ENCODE peak calls at places on chromosome X, in ten cellular contexts. One of them, this sample, is unnamed.

GRCh38 chrX:55007633-55008032 is 7.5 kb downstream of the APEX2 start:
- DNase-seq in sigmoid colon: no peak
- DNase-seq in body of pancreas: peak
- DNase-seq in lower leg skin: no peak
- DNase-seq in stomach: peak
- DNase-seq in prostate gland: no peak
- DNase-seq in HCT116: no peak
- DNase-seq in testis: no peak
- DNase-seq in tibial nerve: no peak
- DNase-seq in IMR-90: peak
- DNase-seq in this sample: peak

GRCh38 chrX:118847676-118848075 is 24.1 kb downstream of the ZCCHC12 start:
- DNase-seq in sigmoid colon: no peak
- DNase-seq in body of pancreas: no peak
- DNase-seq in lower leg skin: no peak
- DNase-seq in stomach: no peak
- DNase-seq in prostate gland: peak
- DNase-seq in HCT116: peak
- DNase-seq in testis: no peak
- DNase-seq in tibial nerve: no peak
- DNase-seq in IMR-90: peak
- DNase-seq in this sample: peak

GRCh38 chrX:68534696-68535095 is 35.8 kb downstream of the YIPF6 start:
- DNase-seq in sigmoid colon: no peak
- DNase-seq in body of pancreas: no peak
- DNase-seq in lower leg skin: no peak
- DNase-seq in stomach: no peak
- DNase-seq in prostate gland: no peak
- DNase-seq in HCT116: no peak
- DNase-seq in testis: no peak
- DNase-seq in tibial nerve: no peak
- DNase-seq in IMR-90: peak
- DNase-seq in this sample: no peak

GRCh38 chrX:139930923-139931645 is 1.8 kb downstream of the ATP11C start:
- DNase-seq in sigmoid colon: peak
- DNase-seq in body of pancreas: peak
- DNase-seq in lower leg skin: no peak
- DNase-seq in stomach: no peak
- DNase-seq in prostate gland: peak
- DNase-seq in HCT116: no peak
- DNase-seq in testis: peak
- DNase-seq in tibial nerve: no peak
- DNase-seq in IMR-90: no peak
- DNase-seq in this sample: peak

GRCh38 chrX:104370089-104370488 is 115.4 kb upstream of the ESX1 start:
- DNase-seq in sigmoid colon: no peak
- DNase-seq in body of pancreas: no peak
- DNase-seq in lower leg skin: peak
- DNase-seq in stomach: no peak
- DNase-seq in prostate gland: peak
- DNase-seq in HCT116: peak
- DNase-seq in testis: peak
- DNase-seq in tibial nerve: no peak
- DNase-seq in IMR-90: no peak
- DNase-seq in this sample: no peak

GRCh38 chrX:9466711-9467110 is 1.9 kb downstream of the TBL1X start:
- DNase-seq in sigmoid colon: no peak
- DNase-seq in body of pancreas: no peak
- DNase-seq in lower leg skin: no peak
- DNase-seq in stomach: no peak
- DNase-seq in prostate gland: no peak
- DNase-seq in HCT116: no peak
- DNase-seq in testis: no peak
- DNase-seq in tibial nerve: no peak
- DNase-seq in IMR-90: no peak
- DNase-seq in this sample: no peak

GRCh38 chrX:11768039-11768438 is 10.0 kb downstream of the MSL3 start:
- DNase-seq in sigmoid colon: no peak
- DNase-seq in body of pancreas: no peak
- DNase-seq in lower leg skin: no peak
- DNase-seq in stomach: no peak
- DNase-seq in prostate gland: no peak
- DNase-seq in HCT116: no peak
- DNase-seq in testis: no peak
- DNase-seq in tibial nerve: no peak
- DNase-seq in IMR-90: no peak
- DNase-seq in this sample: no peak

GRCh38 chrX:152915541-152916241 is 17.8 kb downstream of the ZNF185 start:
- DNase-seq in sigmoid colon: no peak
- DNase-seq in body of pancreas: no peak
- DNase-seq in lower leg skin: no peak
- DNase-seq in stomach: no peak
- DNase-seq in prostate gland: no peak
- DNase-seq in HCT116: peak
- DNase-seq in testis: peak
- DNase-seq in tibial nerve: no peak
- DNase-seq in IMR-90: peak
- DNase-seq in this sample: peak

GRCh38 chrX:45807572-45808425 is 607.1 kb upstream of the DIPK2B start:
- DNase-seq in sigmoid colon: no peak
- DNase-seq in body of pancreas: no peak
- DNase-seq in lower leg skin: no peak
- DNase-seq in stomach: no peak
- DNase-seq in prostate gland: no peak
- DNase-seq in HCT116: no peak
- DNase-seq in testis: no peak
- DNase-seq in tibial nerve: no peak
- DNase-seq in IMR-90: peak
- DNase-seq in this sample: no peak

GRCh38 chrX:9663216-9663615 is 102.4 kb downstream of the GPR143 start:
- DNase-seq in sigmoid colon: no peak
- DNase-seq in body of pancreas: no peak
- DNase-seq in lower leg skin: no peak
- DNase-seq in stomach: no peak
- DNase-seq in prostate gland: no peak
- DNase-seq in HCT116: no peak
- DNase-seq in testis: no peak
- DNase-seq in tibial nerve: no peak
- DNase-seq in IMR-90: no peak
- DNase-seq in this sample: no peak

GRCh38 chrX:120242807-120243206 is 7.8 kb upstream of the ZBTB33 start:
- DNase-seq in sigmoid colon: no peak
- DNase-seq in body of pancreas: no peak
- DNase-seq in lower leg skin: no peak
- DNase-seq in stomach: no peak
- DNase-seq in prostate gland: no peak
- DNase-seq in HCT116: no peak
- DNase-seq in testis: no peak
- DNase-seq in tibial nerve: no peak
- DNase-seq in IMR-90: no peak
- DNase-seq in this sample: peak

GRCh38 chrX:120250522-120251271 is at the start of gene ZBTB33:
- DNase-seq in sigmoid colon: peak
- DNase-seq in body of pancreas: peak
- DNase-seq in lower leg skin: peak
- DNase-seq in stomach: peak
- DNase-seq in prostate gland: peak
- DNase-seq in HCT116: peak
- DNase-seq in testis: peak
- DNase-seq in tibial nerve: peak
- DNase-seq in IMR-90: peak
- DNase-seq in this sample: peak

GRCh38 chrX:120238947-120239346 is 11.7 kb upstream of the ZBTB33 start:
- DNase-seq in sigmoid colon: no peak
- DNase-seq in body of pancreas: no peak
- DNase-seq in lower leg skin: no peak
- DNase-seq in stomach: no peak
- DNase-seq in prostate gland: no peak
- DNase-seq in HCT116: no peak
- DNase-seq in testis: no peak
- DNase-seq in tibial nerve: no peak
- DNase-seq in IMR-90: no peak
- DNase-seq in this sample: no peak

GRCh38 chrX:120244395-120244734 is 6.2 kb upstream of the ZBTB33 start:
- DNase-seq in sigmoid colon: no peak
- DNase-seq in body of pancreas: no peak
- DNase-seq in lower leg skin: no peak
- DNase-seq in stomach: no peak
- DNase-seq in prostate gland: no peak
- DNase-seq in HCT116: no peak
- DNase-seq in testis: no peak
- DNase-seq in tibial nerve: no peak
- DNase-seq in IMR-90: no peak
- DNase-seq in this sample: no peak

GRCh38 chrX:120244735-120245498 is 5.7 kb upstream of the ZBTB33 start:
- DNase-seq in sigmoid colon: peak
- DNase-seq in body of pancreas: peak
- DNase-seq in lower leg skin: peak
- DNase-seq in stomach: peak
- DNase-seq in prostate gland: peak
- DNase-seq in HCT116: peak
- DNase-seq in testis: peak
- DNase-seq in tibial nerve: peak
- DNase-seq in IMR-90: peak
- DNase-seq in this sample: peak
- TF ChIP-seq POLR2A in sigmoid colon: no peak
- TF ChIP-seq POLR2A in body of pancreas: no peak
- TF ChIP-seq POLR2A in lower leg skin: no peak
- TF ChIP-seq POLR2A in stomach: no peak
- TF ChIP-seq POLR2A in prostate gland: no peak
- TF ChIP-seq POLR2A in HCT116: no peak
- TF ChIP-seq POLR2A in testis: no peak
- TF ChIP-seq POLR2A in tibial nerve: no peak
- TF ChIP-seq POLR2A in IMR-90: no peak
- TF ChIP-seq POLR2A in this sample: peak

DNA sequence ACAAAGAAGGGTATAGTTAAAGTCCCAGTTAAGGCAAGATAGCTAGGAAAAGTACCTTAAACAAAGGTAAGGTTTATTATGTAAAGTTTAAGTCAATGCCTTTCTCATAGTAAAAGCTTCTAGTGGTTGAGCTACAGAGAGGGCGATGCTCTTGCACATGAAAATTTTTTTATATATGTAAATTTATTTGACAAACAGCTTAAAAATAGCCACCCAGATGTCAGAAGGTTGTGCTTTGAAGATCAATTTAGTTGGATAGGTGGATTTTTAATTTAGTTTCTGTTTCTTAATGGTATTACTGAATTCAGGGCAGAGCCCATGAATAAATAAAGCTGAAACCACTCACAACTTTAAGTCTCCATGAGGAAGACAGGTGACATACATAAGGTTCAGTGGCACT is 29.4 kb upstream of the PPP1R2C start:
- DNase-seq in sigmoid colon: no peak
- DNase-seq in body of pancreas: no peak
- DNase-seq in lower leg skin: no peak
- DNase-seq in stomach: no peak
- DNase-seq in prostate gland: no peak
- DNase-seq in HCT116: no peak
- DNase-seq in testis: no peak
- DNase-seq in tibial nerve: no peak
- DNase-seq in IMR-90: no peak
- DNase-seq in this sample: no peak
- TF ChIP-seq POLR2A in sigmoid colon: no peak
- TF ChIP-seq POLR2A in body of pancreas: no peak
- TF ChIP-seq POLR2A in lower leg skin: no peak
- TF ChIP-seq POLR2A in stomach: no peak
- TF ChIP-seq POLR2A in prostate gland: no peak
- TF ChIP-seq POLR2A in HCT116: no peak
- TF ChIP-seq POLR2A in testis: no peak
- TF ChIP-seq POLR2A in tibial nerve: no peak
- TF ChIP-seq POLR2A in IMR-90: no peak
- TF ChIP-seq POLR2A in this sample: no peak

GRCh38 chrX:2325076-2325784 is 175.5 kb downstream of the DHRSX start:
- DNase-seq in sigmoid colon: peak
- DNase-seq in body of pancreas: peak
- DNase-seq in lower leg skin: no peak
- DNase-seq in stomach: peak
- DNase-seq in prostate gland: peak
- DNase-seq in HCT116: no peak
- DNase-seq in testis: peak
- DNase-seq in tibial nerve: peak
- DNase-seq in IMR-90: peak
- DNase-seq in this sample: no peak
- TF ChIP-seq POLR2A in sigmoid colon: no peak
- TF ChIP-seq POLR2A in body of pancreas: no peak
- TF ChIP-seq POLR2A in lower leg skin: no peak
- TF ChIP-seq POLR2A in stomach: no peak
- TF ChIP-seq POLR2A in prostate gland: no peak
- TF ChIP-seq POLR2A in HCT116: no peak
- TF ChIP-seq POLR2A in testis: no peak
- TF ChIP-seq POLR2A in tibial nerve: no peak
- TF ChIP-seq POLR2A in IMR-90: no peak
- TF ChIP-seq POLR2A in this sample: no peak

GRCh38 chrX:130339408-130340222 is at the start of gene SLC25A14:
- DNase-seq in sigmoid colon: peak
- DNase-seq in body of pancreas: peak
- DNase-seq in lower leg skin: peak
- DNase-seq in stomach: peak
- DNase-seq in prostate gland: peak
- DNase-seq in HCT116: peak
- DNase-seq in testis: peak
- DNase-seq in tibial nerve: peak
- DNase-seq in IMR-90: peak
- DNase-seq in this sample: peak
- TF ChIP-seq POLR2A in sigmoid colon: no peak
- TF ChIP-seq POLR2A in body of pancreas: no peak
- TF ChIP-seq POLR2A in lower leg skin: no peak
- TF ChIP-seq POLR2A in stomach: no peak
- TF ChIP-seq POLR2A in prostate gland: peak
- TF ChIP-seq POLR2A in HCT116: no peak
- TF ChIP-seq POLR2A in testis: no peak
- TF ChIP-seq POLR2A in tibial nerve: no peak
- TF ChIP-seq POLR2A in IMR-90: no peak
- TF ChIP-seq POLR2A in this sample: peak

GRCh38 chrX:2901367-2902036 is 27.6 kb downstream of the ARSD start:
- DNase-seq in sigmoid colon: no peak
- DNase-seq in body of pancreas: no peak
- DNase-seq in lower leg skin: no peak
- DNase-seq in stomach: no peak
- DNase-seq in prostate gland: no peak
- DNase-seq in HCT116: no peak
- DNase-seq in testis: no peak
- DNase-seq in tibial nerve: no peak
- DNase-seq in IMR-90: peak
- DNase-seq in this sample: no peak
- TF ChIP-seq POLR2A in sigmoid colon: no peak
- TF ChIP-seq POLR2A in body of pancreas: no peak
- TF ChIP-seq POLR2A in lower leg skin: no peak
- TF ChIP-seq POLR2A in stomach: no peak
- TF ChIP-seq POLR2A in prostate gland: no peak
- TF ChIP-seq POLR2A in HCT116: no peak
- TF ChIP-seq POLR2A in testis: no peak
- TF ChIP-seq POLR2A in tibial nerve: no peak
- TF ChIP-seq POLR2A in IMR-90: no peak
- TF ChIP-seq POLR2A in this sample: no peak

This sample was measured in erythroblast.